ENCODE peak calls at places on chromosomes 5 and 9, in six cellular contexts. One of them, this sample, is unnamed.

GRCh38 chr9:87350915-87351314 is 146.8 kb upstream of the DAPK1 start:
- DNase-seq in brain microvascular endothelial cell: peak; percentile 60
- DNase-seq in tibial artery: no peak
- DNase-seq in NB4: no peak
- DNase-seq in transverse colon: no peak
- DNase-seq in uterus: no peak
- DNase-seq in this sample: no peak

GRCh38 chr5:14906628-14907027 is 35.0 kb upstream of the ANKH start:
- DNase-seq in brain microvascular endothelial cell: no peak
- DNase-seq in tibial artery: no peak
- DNase-seq in NB4: no peak
- DNase-seq in transverse colon: no peak
- DNase-seq in uterus: no peak
- DNase-seq in this sample: no peak

GRCh38 chr5:155872801-155873200 is 454.2 kb upstream of the SGCD start:
- DNase-seq in brain microvascular endothelial cell: no peak
- DNase-seq in tibial artery: no peak
- DNase-seq in NB4: no peak
- DNase-seq in transverse colon: no peak
- DNase-seq in uterus: no peak
- DNase-seq in this sample: no peak

GRCh38 chr9:35729700-35730485 is 2.1 kb downstream of the TLN1 start:
- DNase-seq in brain microvascular endothelial cell: peak; percentile 80
- DNase-seq in tibial artery: peak; percentile 67
- DNase-seq in NB4: peak; percentile 70
- DNase-seq in transverse colon: peak; percentile 53
- DNase-seq in uterus: no peak
- DNase-seq in this sample: peak; percentile 19

GRCh38 chr5:148843510-148844318 is 17.3 kb downstream of the ADRB2 start:
- DNase-seq in brain microvascular endothelial cell: no peak
- DNase-seq in tibial artery: no peak
- DNase-seq in NB4: no peak
- DNase-seq in transverse colon: no peak
- DNase-seq in uterus: no peak
- DNase-seq in this sample: no peak

GRCh38 chr9:134413890-134414731 is 87.9 kb downstream of the RXRA start:
- DNase-seq in brain microvascular endothelial cell: peak; percentile 87
- DNase-seq in tibial artery: no peak
- DNase-seq in NB4: no peak
- DNase-seq in transverse colon: peak; percentile 52
- DNase-seq in uterus: peak; percentile 80
- DNase-seq in this sample: peak; percentile 86

GRCh38 chr5:16757146-16757545 is 140.3 kb upstream of the RETREG1 start:
- DNase-seq in brain microvascular endothelial cell: no peak
- DNase-seq in tibial artery: no peak
- DNase-seq in NB4: no peak
- DNase-seq in transverse colon: no peak
- DNase-seq in uterus: no peak
- DNase-seq in this sample: no peak

GRCh38 chr9:26725573-26725972 is 167.0 kb downstream of the CAAP1 start:
- DNase-seq in brain microvascular endothelial cell: no peak
- DNase-seq in tibial artery: no peak
- DNase-seq in NB4: no peak
- DNase-seq in transverse colon: no peak
- DNase-seq in uterus: peak; percentile 14
- DNase-seq in this sample: no peak

GRCh38 chr5:176744584-176744965 is 65.8 kb upstream of the UNC5A start:
- DNase-seq in brain microvascular endothelial cell: no peak
- DNase-seq in tibial artery: no peak
- DNase-seq in NB4: no peak
- DNase-seq in transverse colon: no peak
- DNase-seq in uterus: no peak
- DNase-seq in this sample: no peak

GRCh38 chr5:141513627-141514329 is 24.9 kb downstream of the PCDHGC5 start:
- DNase-seq in brain microvascular endothelial cell: peak; percentile 89
- DNase-seq in tibial artery: peak; percentile 87
- DNase-seq in NB4: peak; percentile 33
- DNase-seq in transverse colon: peak; percentile 66
- DNase-seq in uterus: peak; percentile 88
- DNase-seq in this sample: peak; percentile 84

GRCh38 chr9:134669556-134669955 is 28.0 kb downstream of the COL5A1 start:
- DNase-seq in brain microvascular endothelial cell: no peak
- DNase-seq in tibial artery: no peak
- DNase-seq in NB4: no peak
- DNase-seq in transverse colon: no peak
- DNase-seq in uterus: no peak
- DNase-seq in this sample: no peak

GRCh38 chr5:6705959-6706358 is 7.3 kb upstream of the TENT4A start:
- DNase-seq in brain microvascular endothelial cell: no peak
- DNase-seq in tibial artery: no peak
- DNase-seq in NB4: no peak
- DNase-seq in transverse colon: no peak
- DNase-seq in uterus: no peak
- DNase-seq in this sample: no peak

GRCh38 chr5:6704361-6704851 is 8.8 kb upstream of the TENT4A start:
- DNase-seq in brain microvascular endothelial cell: peak; percentile 69
- DNase-seq in tibial artery: no peak
- DNase-seq in NB4: peak; percentile 42
- DNase-seq in transverse colon: peak; percentile 48
- DNase-seq in uterus: peak; percentile 83
- DNase-seq in this sample: peak; percentile 87

GRCh38 chr5:6702633-6703032 is 10.6 kb upstream of the TENT4A start:
- DNase-seq in brain microvascular endothelial cell: no peak
- DNase-seq in tibial artery: no peak
- DNase-seq in NB4: no peak
- DNase-seq in transverse colon: no peak
- DNase-seq in uterus: no peak
- DNase-seq in this sample: no peak

GRCh38 chr5:6703791-6704190 is 9.4 kb upstream of the TENT4A start:
- DNase-seq in brain microvascular endothelial cell: no peak
- DNase-seq in tibial artery: no peak
- DNase-seq in NB4: peak; percentile 52
- DNase-seq in transverse colon: no peak
- DNase-seq in uterus: no peak
- DNase-seq in this sample: no peak

GRCh38 chr5:6705088-6705487 is 8.1 kb upstream of the TENT4A start:
- DNase-seq in brain microvascular endothelial cell: no peak
- DNase-seq in tibial artery: no peak
- DNase-seq in NB4: peak; percentile 72
- DNase-seq in transverse colon: no peak
- DNase-seq in uterus: no peak
- DNase-seq in this sample: no peak
- H3K4me3 ChIP-seq in brain microvascular endothelial cell: no peak overlapping the region
- H3K4me3 ChIP-seq in tibial artery: no peak overlapping the region
- H3K4me3 ChIP-seq in NB4: no peak overlapping the region
- H3K4me3 ChIP-seq in transverse colon: no peak overlapping the region
- H3K4me3 ChIP-seq in uterus: no peak overlapping the region
- H3K4me3 ChIP-seq in this sample: no peak overlapping the region

DNA sequence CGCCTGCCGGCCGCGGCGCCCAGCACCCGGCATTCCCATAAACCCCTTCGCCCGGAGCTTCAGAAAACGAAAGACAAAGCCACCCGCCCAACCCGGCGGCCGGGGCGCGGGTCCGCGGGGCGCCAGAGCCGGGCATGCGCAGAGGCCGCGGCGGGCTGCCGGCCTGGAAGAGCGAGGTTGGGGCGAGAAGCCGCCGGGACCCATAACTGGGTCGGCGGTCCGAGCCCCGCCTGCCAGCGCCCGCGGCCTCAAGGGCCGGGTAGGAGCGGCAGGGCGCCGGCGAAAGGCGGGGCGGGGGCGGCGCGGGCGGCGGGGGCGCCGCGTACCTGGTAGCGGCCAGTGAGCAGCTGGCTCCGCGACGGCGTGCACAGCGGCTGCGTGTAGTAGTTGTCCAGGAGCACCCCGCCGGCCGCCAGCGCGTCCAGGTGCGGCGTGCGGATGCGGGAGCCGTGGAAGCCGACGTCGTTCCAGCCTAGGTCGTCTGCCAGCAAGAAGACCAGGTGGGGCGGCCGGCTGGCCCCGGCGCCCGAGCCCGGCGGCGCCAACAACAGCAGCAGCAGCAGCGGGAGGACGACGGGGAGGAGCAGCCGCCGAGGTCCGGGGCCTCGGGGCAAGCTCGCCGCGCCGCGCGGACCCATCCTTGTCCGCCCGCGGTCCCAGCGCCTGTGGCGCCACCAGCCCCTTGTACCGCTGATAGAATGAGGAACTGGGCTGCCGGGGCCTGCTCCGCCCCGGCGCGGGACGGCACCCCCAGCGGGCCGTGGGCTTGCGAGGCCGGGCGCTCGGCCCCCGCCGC is at the start of gene ARSB:
- DNase-seq in brain microvascular endothelial cell: peak; percentile 78
- DNase-seq in tibial artery: peak; percentile 83
- DNase-seq in NB4: peak; percentile 89
- DNase-seq in transverse colon: peak; percentile 91
- DNase-seq in uterus: peak; percentile 85
- DNase-seq in this sample: peak; percentile 53
- TF ChIP-seq CTCF in brain microvascular endothelial cell: peak; percentile 60
- TF ChIP-seq CTCF in tibial artery: peak; percentile 46
- TF ChIP-seq CTCF in NB4: no peak
- TF ChIP-seq CTCF in transverse colon: peak; percentile 51
- TF ChIP-seq CTCF in uterus: peak; percentile 62
- TF ChIP-seq CTCF in this sample: peak; percentile 29

GRCh38 chr5:6117212-6117611 is 261.1 kb downstream of the MED10 start:
- DNase-seq in brain microvascular endothelial cell: no peak
- DNase-seq in tibial artery: no peak
- DNase-seq in NB4: no peak
- DNase-seq in transverse colon: no peak
- DNase-seq in uterus: no peak
- DNase-seq in this sample: no peak
- H3K4me3 ChIP-seq in brain microvascular endothelial cell: no peak overlapping the region
- H3K4me3 ChIP-seq in tibial artery: no peak overlapping the region
- H3K4me3 ChIP-seq in NB4: no peak overlapping the region
- H3K4me3 ChIP-seq in transverse colon: no peak overlapping the region
- H3K4me3 ChIP-seq in uterus: no peak overlapping the region
- H3K4me3 ChIP-seq in this sample: no peak overlapping the region

DNA sequence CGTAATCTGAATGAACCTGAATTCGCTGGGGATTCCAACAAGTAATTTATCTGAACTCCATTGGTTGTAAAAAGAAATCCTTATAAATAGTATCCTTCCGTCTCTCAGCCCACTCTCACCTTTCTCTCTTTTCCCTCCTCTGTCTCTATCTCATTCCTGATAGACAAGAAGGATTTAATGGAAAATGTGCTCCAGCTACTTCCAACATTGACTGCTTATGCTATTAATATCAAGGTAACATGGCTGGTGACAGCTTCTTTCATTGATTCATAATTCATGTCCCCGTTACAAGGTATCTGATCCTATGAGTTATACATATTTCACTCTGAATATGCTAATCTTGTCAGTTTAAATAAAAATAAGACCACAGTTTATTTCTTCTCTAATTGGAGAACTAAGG is 326.8 kb downstream of the RASEF start:
- DNase-seq in brain microvascular endothelial cell: no peak
- DNase-seq in tibial artery: no peak
- DNase-seq in NB4: no peak
- DNase-seq in transverse colon: no peak
- DNase-seq in uterus: no peak
- DNase-seq in this sample: no peak
- TF ChIP-seq CTCF in brain microvascular endothelial cell: no peak
- TF ChIP-seq CTCF in tibial artery: no peak
- TF ChIP-seq CTCF in NB4: no peak
- TF ChIP-seq CTCF in transverse colon: no peak
- TF ChIP-seq CTCF in uterus: no peak
- TF ChIP-seq CTCF in this sample: no peak

GRCh38 chr9:112748041-112748440 is 2.5 kb upstream of the SNX30 start:
- DNase-seq in brain microvascular endothelial cell: no peak
- DNase-seq in tibial artery: no peak
- DNase-seq in NB4: no peak
- DNase-seq in transverse colon: no peak
- DNase-seq in uterus: no peak
- DNase-seq in this sample: no peak

GRCh38 chr9:112744177-112744576 is 6.4 kb upstream of the SNX30 start:
- DNase-seq in brain microvascular endothelial cell: no peak
- DNase-seq in tibial artery: no peak
- DNase-seq in NB4: no peak
- DNase-seq in transverse colon: no peak
- DNase-seq in uterus: no peak
- DNase-seq in this sample: no peak

GRCh38 chr9:112747094-112747493 is 3.5 kb upstream of the SNX30 start:
- DNase-seq in brain microvascular endothelial cell: no peak
- DNase-seq in tibial artery: no peak
- DNase-seq in NB4: no peak
- DNase-seq in transverse colon: no peak
- DNase-seq in uterus: no peak
- DNase-seq in this sample: no peak

DNA sequence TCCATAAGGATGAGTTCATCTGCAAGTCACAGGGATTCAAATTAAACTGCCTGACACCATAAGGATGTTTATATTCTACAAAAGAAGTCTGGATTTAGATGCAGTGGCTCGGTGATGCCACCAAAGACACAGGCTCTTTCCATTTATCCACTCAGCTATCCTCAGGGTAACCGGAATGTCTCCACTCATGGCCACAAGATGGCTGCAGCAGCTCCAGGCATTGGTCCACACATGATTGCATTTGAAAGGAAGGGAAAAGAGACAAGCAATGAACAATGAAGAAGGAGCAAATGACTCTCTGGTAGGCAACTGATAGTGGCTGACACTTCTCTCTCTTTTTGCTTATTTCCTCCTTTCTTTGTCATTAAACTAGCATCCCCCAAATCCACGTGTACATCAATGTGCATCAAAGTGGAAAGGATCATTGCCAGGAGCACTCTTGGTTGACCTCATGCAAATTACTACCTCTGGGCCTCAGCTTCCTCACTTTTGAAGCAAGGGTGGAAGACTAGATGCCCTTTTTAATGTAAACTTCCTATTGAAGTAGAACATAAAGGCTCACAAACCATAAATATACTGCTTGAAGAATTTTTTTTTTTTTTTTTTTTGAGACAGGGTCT is 7.2 kb upstream of the SNX30 start:
- DNase-seq in brain microvascular endothelial cell: no peak
- DNase-seq in tibial artery: no peak
- DNase-seq in NB4: no peak
- DNase-seq in transverse colon: no peak
- DNase-seq in uterus: no peak
- DNase-seq in this sample: no peak
- H3K4me3 ChIP-seq in brain microvascular endothelial cell: no peak overlapping the region
- H3K4me3 ChIP-seq in tibial artery: no peak overlapping the region
- H3K4me3 ChIP-seq in NB4: no peak overlapping the region
- H3K4me3 ChIP-seq in transverse colon: no peak overlapping the region
- H3K4me3 ChIP-seq in uterus: no peak overlapping the region
- H3K4me3 ChIP-seq in this sample: no peak overlapping the region

GRCh38 chr5:37737326-37738056 is 102.3 kb downstream of the GDNF start:
- DNase-seq in brain microvascular endothelial cell: no peak
- DNase-seq in tibial artery: no peak
- DNase-seq in NB4: no peak
- DNase-seq in transverse colon: no peak
- DNase-seq in uterus: no peak
- DNase-seq in this sample: no peak
- TF ChIP-seq CTCF in brain microvascular endothelial cell: peak; percentile 5
- TF ChIP-seq CTCF in tibial artery: no peak
- TF ChIP-seq CTCF in NB4: no peak
- TF ChIP-seq CTCF in transverse colon: no peak
- TF ChIP-seq CTCF in uterus: no peak
- TF ChIP-seq CTCF in this sample: no peak

This sample was measured in gastrocnemius medialis.